ENCODE peak calls at places on chromosomes 13 and 19, in seven cellular contexts. P is sigmoid colon, M is spleen, D is heart right ventricle, A is fibroblast of lung, N is thoracic aorta, O is pancreas. H is an unnamed sample.

GRCh38 chr19:42423462-42424344 is 3.5 kb downstream of the LIPE start:
- DNase-seq in P (peak; percentile 92), O (peak; percentile 84), N (peak; percentile 59), D (peak; percentile 88), M (peak; percentile 96), A (peak; percentile 95), H (peak; percentile 93)

GRCh38 chr13:46698910-46699460 is 98.0 kb downstream of the ESD start:
- DNase-seq in P (no peak), A (peak; percentile 48), O (no peak), D (no peak), N (no peak), M (no peak), H (no peak)

GRCh38 chr19:45311640-45312039 is 11.0 kb downstream of the CKM start:
- DNase-seq in M (no peak), O (no peak), N (no peak), A (no peak), P (no peak), D (peak; percentile 41), H (no peak)

GRCh38 chr13:112561478-112561877 is 26.5 kb downstream of the TUBGCP3 start:
- DNase-seq in O (no peak), M (no peak), D (no peak), P (no peak), N (no peak), A (no peak), H (no peak)

GRCh38 chr13:111304041-111304544 is 16.3 kb upstream of the TEX29 start:
- DNase-seq in N (no peak), D (no peak), O (no peak), A (no peak), M (no peak), P (no peak), H (no peak)

GRCh38 chr19:47158879-47159509 is 28.4 kb downstream of the SAE1 start:
- DNase-seq in N (no peak), D (no peak), P (no peak), A (no peak), O (no peak), M (no peak), H (peak; percentile 65)

GRCh38 chr19:17553256-17553655 is 2.2 kb upstream of the COLGALT1 start:
- DNase-seq in D (peak; percentile 43), N (no peak), A (peak; percentile 96), P (peak; percentile 90), O (no peak), M (no peak), H (no peak)

GRCh38 chr19:47379398-47379938 is 30.4 kb downstream of the DHX34 start:
- DNase-seq in M (no peak), P (no peak), N (no peak), A (no peak), D (no peak), O (no peak), H (no peak)

GRCh38 chr19:4183967-4184717 is 1.7 kb downstream of the ANKRD24 start:
- DNase-seq in D (no peak), O (peak; percentile 65), N (no peak), M (peak; percentile 77), P (no peak), A (no peak), H (no peak)

GRCh38 chr19:51637362-51637978 is 7.3 kb upstream of the SIGLEC5 start:
- DNase-seq in O (no peak), N (no peak), P (no peak), M (no peak), A (peak; percentile 3), D (no peak), H (no peak)

GRCh38 chr19:6247007-6247288 is 32.8 kb downstream of the MLLT1 start:
- DNase-seq in O (no peak), D (no peak), A (no peak), M (no peak), P (no peak), N (no peak), H (no peak)

GRCh38 chr19:55626350-55626749 is 2.0 kb upstream of the ZNF784 start:
- DNase-seq in P (no peak), A (no peak), M (no peak), D (no peak), O (no peak), N (no peak), H (peak; percentile 66)

GRCh38 chr13:48344264-48344663 is 40.7 kb downstream of the RB1 start:
- DNase-seq in N (no peak), M (peak; percentile 36), A (no peak), D (no peak), P (no peak), O (no peak), H (no peak)

GRCh38 chr19:48372904-48373303 is 8.7 kb downstream of the SYNGR4 start:
- DNase-seq in N (no peak), O (no peak), A (no peak), P (no peak), D (no peak), M (no peak), H (no peak)

DNA sequence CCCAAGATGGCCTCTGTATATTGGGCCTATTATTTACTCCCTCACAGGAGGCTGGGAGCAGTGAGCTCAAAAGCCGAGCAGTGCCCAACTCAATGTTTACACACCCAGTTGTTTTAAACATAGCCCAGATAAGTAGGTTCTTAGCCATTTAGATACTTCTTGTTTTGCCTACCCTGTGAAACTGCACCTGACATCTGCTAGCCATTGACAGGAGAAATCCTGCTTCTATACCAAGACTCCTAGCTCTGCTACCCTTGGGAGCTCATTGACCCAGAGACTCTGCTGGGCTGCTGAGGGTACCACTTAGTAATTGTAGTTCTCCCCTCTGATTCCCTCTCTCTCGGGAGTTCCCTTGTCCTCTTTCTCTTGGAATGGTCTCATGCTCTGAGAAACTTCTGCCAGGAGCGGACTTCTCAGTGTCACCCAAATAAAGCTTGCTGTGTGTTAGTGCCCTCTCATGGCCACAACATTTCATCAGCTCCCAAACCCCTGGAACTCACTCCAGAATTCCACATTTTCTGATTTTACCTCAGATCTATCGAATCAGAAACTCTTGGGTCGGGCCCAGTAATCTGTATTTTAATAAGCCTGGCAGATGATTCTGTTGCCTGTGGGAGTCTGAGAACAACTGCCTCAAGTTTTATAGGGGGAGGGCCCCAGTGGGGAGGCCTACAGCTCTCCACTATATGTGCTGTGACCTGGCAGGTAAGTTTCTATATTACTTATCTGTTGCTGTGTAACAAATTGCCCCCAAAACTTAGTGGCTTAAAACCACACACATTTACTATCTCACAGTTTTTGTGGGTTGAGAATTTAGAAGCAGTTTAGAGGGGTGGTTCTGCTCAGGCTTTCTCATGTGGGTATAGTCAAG is 221.1 kb downstream of the TDRD3 start:
- DNase-seq in P (no peak), N (no peak), A (peak; percentile 13), O (no peak), D (no peak), M (no peak), H (no peak)
- TF ChIP-seq CTCF in P (no peak), N (no peak), A (peak; percentile 25), O (no peak), D (peak; percentile 36), M (no peak), H (no peak)

GRCh38 chr13:110045202-110045601 is 258.8 kb upstream of the IRS2 start:
- DNase-seq in M (no peak), D (no peak), A (no peak), P (no peak), O (no peak), N (no peak), H (no peak)

GRCh38 chr13:110042253-110042652 is 255.9 kb upstream of the IRS2 start:
- DNase-seq in D (no peak), A (no peak), N (no peak), M (no peak), O (no peak), P (no peak), H (no peak)

GRCh38 chr13:110047511-110047910 is 259.4 kb downstream of the COL4A1 start:
- DNase-seq in A (peak; percentile 92), P (peak; percentile 75), D (peak; percentile 58), N (peak; percentile 66), O (peak; percentile 64), M (no peak), H (no peak)

GRCh38 chr13:110045919-110046318 is 259.5 kb upstream of the IRS2 start:
- DNase-seq in D (no peak), A (no peak), O (no peak), P (no peak), M (no peak), N (no peak), H (no peak)

DNA sequence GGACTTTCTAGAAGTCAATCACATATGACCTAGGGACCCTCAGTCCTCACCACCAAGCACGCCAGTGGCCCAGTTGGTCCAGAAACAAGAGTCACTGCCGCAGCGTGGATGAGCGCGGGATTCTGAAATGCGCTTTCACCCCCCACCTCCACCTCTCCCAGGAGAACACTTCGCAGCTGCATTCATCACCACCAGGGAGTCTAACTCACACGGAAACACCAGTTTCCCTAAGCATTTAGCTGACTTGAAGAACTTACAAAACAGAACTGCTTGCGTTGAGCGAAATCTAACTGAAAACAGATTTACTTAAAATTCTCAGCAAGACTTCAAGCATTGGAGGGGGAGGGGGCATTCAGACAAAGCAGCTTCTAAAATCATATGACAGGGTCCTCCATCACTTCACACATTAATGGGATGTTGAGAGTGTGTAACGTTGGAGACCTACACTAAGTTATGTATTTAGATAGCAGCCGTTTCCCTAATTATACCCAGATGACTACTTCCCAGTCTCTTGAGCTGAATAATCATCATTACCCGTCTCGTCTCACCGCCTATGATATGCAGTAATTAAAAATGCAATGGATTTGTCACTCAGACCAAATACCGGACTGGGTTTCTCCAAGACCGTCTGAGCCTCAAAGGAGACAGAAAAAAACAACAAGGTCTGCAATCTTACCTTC is 258.3 kb upstream of the IRS2 start:
- DNase-seq in D (no peak), A (peak; percentile 19), M (no peak), N (no peak), P (no peak), O (no peak), H (no peak)
- H3K4me1 ChIP-seq in D (peaks cover 8% of the 10 kb centered on the region), A (no peaks in the 10 kb centered on the region), M (no peaks in the 10 kb centered on the region), N (peaks cover 9% of the 10 kb centered on the region), P (no peaks in the 10 kb centered on the region), O (peaks cover 6% of the 10 kb centered on the region), H (no peaks in the 10 kb centered on the region)

GRCh38 chr19:8373867-8374813 is 10.2 kb downstream of the ANGPTL4 start:
- DNase-seq in O (no peak), M (no peak), N (no peak), D (no peak), P (peak; percentile 72), A (no peak), H (no peak)
- TF ChIP-seq CTCF in O (no peak), M (no peak), N (no peak), D (no peak), P (no peak), A (no peak), H (no peak)

GRCh38 chr13:97307882-97308624 is 85.9 kb downstream of the MBNL2 start:
- DNase-seq in P (no peak), M (no peak), N (no peak), O (no peak), D (peak; percentile 48), A (peak; percentile 47), H (no peak)
- H3K4me1 ChIP-seq in P (no peaks in the 10 kb centered on the region), M (peaks cover 9% of the 10 kb centered on the region), N (peaks cover 16% of the 10 kb centered on the region), O (peaks cover 15% of the 10 kb centered on the region), D (peaks cover 67% of the 10 kb centered on the region), A (peaks cover 23% of the 10 kb centered on the region), H (no peaks in the 10 kb centered on the region)

DNA sequence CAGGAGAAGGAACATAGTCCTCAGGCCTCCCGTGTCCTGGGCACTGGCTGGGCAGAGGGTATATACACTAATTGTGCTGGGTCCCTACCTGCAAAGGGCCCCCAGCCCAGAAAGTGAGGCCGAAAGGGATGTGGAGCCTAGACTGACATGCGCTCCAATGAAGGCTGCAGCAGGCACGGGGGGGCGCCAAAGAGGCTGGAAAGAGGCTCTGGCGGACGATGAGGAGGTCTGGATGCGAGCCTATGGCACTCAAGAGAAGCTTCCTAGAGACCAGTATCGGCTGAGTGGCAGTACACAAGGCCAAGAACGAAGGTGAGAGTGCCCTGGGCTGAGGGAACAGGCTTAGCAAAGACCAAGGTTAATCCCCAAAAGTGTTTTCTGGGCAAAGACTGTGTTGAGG is 16.6 kb downstream of the VRK3 start:
- DNase-seq in N (no peak), D (no peak), A (no peak), M (no peak), P (no peak), O (no peak), H (no peak)
- TF ChIP-seq CTCF in N (no peak), D (no peak), A (no peak), M (no peak), P (no peak), O (no peak), H (no peak)

H was measured in CD8-positive, alpha-beta T cell.